ENCODE peak calls at places on chromosomes 5 and 9, in four cellular contexts. F is pancreas, K is Peyer's patch, X is colonic mucosa. R is an unnamed sample.

GRCh38 chr9:78210841-78211301 is 25.0 kb upstream of the CEP78 start:
- DNase-seq in F (no peak), K (peak; percentile 55), X (no peak), R (peak; percentile 19)

GRCh38 chr9:121559183-121559582 is 59.5 kb upstream of the GGTA1 start:
- DNase-seq in F (no peak), K (no peak), X (no peak), R (no peak)

GRCh38 chr5:76953551-76954382 is 922 bp downstream of the CRHBP start:
- DNase-seq in F (no peak), K (no peak), X (no peak), R (no peak)

GRCh38 chr5:154901276-154901675 is 36.7 kb downstream of the GEMIN5 start:
- DNase-seq in F (no peak), K (no peak), X (no peak), R (no peak)

GRCh38 chr5:142356318-142356715 is 31.5 kb upstream of the SPRY4 start:
- DNase-seq in F (no peak), K (peak; percentile 36), X (no peak), R (no peak)

GRCh38 chr5:73799401-73799972 is 173.5 kb downstream of the ARHGEF28 start:
- DNase-seq in F (no peak), K (no peak), X (no peak), R (no peak)

GRCh38 chr9:115170674-115171073 is 52.7 kb upstream of the TNC start:
- DNase-seq in F (no peak), K (no peak), X (no peak), R (no peak)

GRCh38 chr9:72489986-72490385 is 31.4 kb upstream of the TMC1 start:
- DNase-seq in F (no peak), K (no peak), X (no peak), R (no peak)

GRCh38 chr9:89422151-89422918 is 75.6 kb downstream of the SEMA4D start:
- DNase-seq in F (no peak), K (no peak), X (no peak), R (no peak)

GRCh38 chr5:172451771-172452197 is 2.5 kb downstream of the SH3PXD2B start:
- DNase-seq in F (no peak), K (peak; percentile 54), X (no peak), R (no peak)

GRCh38 chr5:63495225-63495624 is 467.0 kb downstream of the HTR1A start:
- DNase-seq in F (no peak), K (no peak), X (no peak), R (no peak)

GRCh38 chr5:73280821-73281746 is 108.1 kb downstream of the TMEM174 start:
- DNase-seq in F (peak; percentile 81), K (no peak), X (no peak), R (no peak)

GRCh38 chr5:132446621-132447020 is 44.0 kb downstream of the IRF1 start:
- DNase-seq in F (peak; percentile 70), K (peak; percentile 66), X (peak; percentile 71), R (no peak)

GRCh38 chr5:179732918-179733763 is 519 bp downstream of the MAML1 start:
- DNase-seq in F (peak; percentile 67), K (peak; percentile 60), X (peak; percentile 61), R (peak; percentile 10)

GRCh38 chr5:107539726-107540330 is 130.9 kb downstream of the EFNA5 start:
- DNase-seq in F (no peak), K (no peak), X (no peak), R (no peak)

GRCh38 chr9:14899815-14900193 is 10.4 kb downstream of the FREM1 start:
- DNase-seq in F (peak; percentile 21), K (no peak), X (no peak), R (no peak)

GRCh38 chr5:6291961-6292360 is 86.4 kb downstream of the MED10 start:
- DNase-seq in F (no peak), K (no peak), X (no peak), R (peak; percentile 36)

GRCh38 chr5:22852807-22853670 is at the start of gene CDH12:
- DNase-seq in F (no peak), K (no peak), X (no peak), R (no peak)

GRCh38 chr5:176943816-176944215 is 44.7 kb upstream of the HK3 start:
- DNase-seq in F (no peak), K (no peak), X (no peak), R (no peak)

GRCh38 chr5:38595149-38595725 is 38.8 kb upstream of the LIFR start:
- DNase-seq in F (no peak), K (no peak), X (no peak), R (no peak)

GRCh38 chr5:132445930-132446329 is 44.6 kb downstream of the IRF1 start:
- DNase-seq in F (no peak), K (no peak), X (no peak), R (no peak)

GRCh38 chr9:78187763-78188495 is 47.9 kb upstream of the CEP78 start:
- DNase-seq in F (no peak), K (no peak), X (no peak), R (no peak)

GRCh38 chr9:133280387-133280786 is 5.4 kb upstream of the ABO start:
- DNase-seq in F (no peak), K (peak; percentile 72), X (peak; percentile 73), R (no peak)

GRCh38 chr9:79447760-79448159 is 124.0 kb upstream of the TLE4 start:
- DNase-seq in F (no peak), K (no peak), X (no peak), R (no peak)

GRCh38 chr5:51598026-51598425 is 214.8 kb downstream of the ISL1 start:
- DNase-seq in F (no peak), K (no peak), X (no peak), R (no peak)

GRCh38 chr5:114174131-114174530 is 187.7 kb upstream of the KCNN2 start:
- DNase-seq in F (no peak), K (no peak), X (no peak), R (no peak)

GRCh38 chr5:122415481-122416120 is 103.6 kb downstream of the SNCAIP start:
- DNase-seq in F (peak; percentile 54), K (peak; percentile 68), X (peak; percentile 57), R (no peak)

GRCh38 chr9:127449332-127449966 is 1.8 kb downstream of the RPL12 start:
- DNase-seq in F (no peak), K (no peak), X (no peak), R (no peak)

GRCh38 chr5:178866946-178867345 is 7.2 kb downstream of the ZNF354B start:
- DNase-seq in F (no peak), K (no peak), X (no peak), R (no peak)

GRCh38 chr9:109775516-109775915 is 4.5 kb upstream of the PALM2AKAP2 start:
- DNase-seq in F (no peak), K (no peak), X (no peak), R (no peak)

GRCh38 chr9:35844628-35845301 is 15.7 kb downstream of the TMEM8B start:
- DNase-seq in F (no peak), K (peak; percentile 76), X (peak; percentile 73), R (peak; percentile 69)
- H3K4me1 ChIP-seq in F (no peaks in the 10 kb centered on the region), K (peaks cover 5% of the 10 kb centered on the region), X (peaks cover 8% of the 10 kb centered on the region), R (peaks cover 19% of the 10 kb centered on the region)

DNA sequence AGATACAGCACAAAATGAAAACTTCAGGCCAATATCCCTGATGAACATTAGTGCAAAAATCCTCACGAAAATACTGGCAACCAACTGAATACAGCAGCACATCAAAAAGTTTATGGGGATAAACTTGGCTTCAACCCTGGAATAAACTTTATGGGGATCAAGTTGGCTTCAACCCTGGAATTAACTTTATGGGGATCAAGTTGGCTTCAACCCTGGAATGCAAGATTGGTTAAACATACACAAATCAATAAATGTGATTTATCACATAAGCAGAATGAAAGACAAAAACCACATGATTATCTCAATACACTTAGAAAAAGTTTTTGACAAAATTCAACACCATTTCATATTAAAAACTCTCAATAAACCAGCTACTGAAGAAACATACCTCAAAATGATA is 213.7 kb upstream of the DMRTA1 start:
- DNase-seq in F (no peak), K (no peak), X (no peak), R (no peak)
- H3K9me3 ChIP-seq in F (no peaks in the 10 kb centered on the region), K (no peaks in the 10 kb centered on the region), X (no peaks in the 10 kb centered on the region), R (no peaks in the 10 kb centered on the region)

DNA sequence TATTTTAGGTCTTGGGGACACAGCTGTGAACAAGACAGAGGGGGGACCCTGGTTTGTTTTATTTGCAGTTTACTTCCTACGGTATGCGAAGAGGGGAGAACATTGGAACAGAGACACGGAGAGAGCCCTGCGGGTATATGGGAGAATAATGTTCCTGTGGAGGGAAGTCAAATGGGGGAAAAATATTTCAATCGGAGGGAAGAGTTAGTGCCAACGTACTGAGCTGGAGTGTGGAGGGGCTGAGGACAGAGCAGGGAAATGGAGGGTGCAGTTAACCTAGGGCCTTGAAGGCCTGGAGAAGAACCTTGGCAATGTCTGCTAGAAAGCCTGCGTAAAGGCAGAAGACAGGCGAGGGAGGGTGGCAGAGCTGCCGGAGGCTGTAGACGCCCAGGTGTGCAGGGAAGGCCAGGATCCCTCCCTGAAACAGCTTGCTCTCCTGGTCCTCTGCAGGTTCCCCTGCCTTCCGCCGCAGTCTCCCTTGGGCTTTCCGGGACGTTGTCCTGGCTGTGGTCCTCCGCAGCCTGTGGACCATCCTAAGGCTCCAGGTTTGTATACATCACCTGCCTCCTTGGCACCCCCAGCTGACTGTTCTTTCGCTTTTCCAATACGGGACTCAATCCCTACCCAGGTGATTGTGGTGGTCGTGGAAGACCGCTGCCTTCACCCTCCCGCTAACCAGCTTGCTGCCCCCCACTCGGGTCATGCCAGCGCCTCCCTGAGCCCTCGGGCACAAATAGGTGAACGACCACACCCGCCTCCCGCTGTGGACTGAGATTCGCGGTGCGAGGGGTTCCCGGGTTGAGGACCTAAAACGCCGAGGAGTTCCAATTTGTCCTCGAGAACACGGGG is 1.9 kb upstream of the RACK1 start:
- DNase-seq in F (no peak), K (no peak), X (no peak), R (no peak)
- H3K4me1 ChIP-seq in F (peaks cover 29% of the 10 kb centered on the region), K (peaks cover 9% of the 10 kb centered on the region), X (peaks cover 22% of the 10 kb centered on the region), R (peaks cover 39% of the 10 kb centered on the region)

GRCh38 chr9:101398930-101399640 is 434 bp downstream of the ZNF189 start:
- DNase-seq in F (peak; percentile 27), K (peak; percentile 69), X (peak; percentile 26), R (no peak)

GRCh38 chr9:101408374-101409078 is 9.9 kb downstream of the ZNF189 start:
- DNase-seq in F (no peak), K (no peak), X (no peak), R (no peak)

GRCh38 chr9:101400120-101400519 is 1.5 kb downstream of the ZNF189 start:
- DNase-seq in F (peak; percentile 47), K (no peak), X (no peak), R (no peak)

GRCh38 chr9:101399641-101399965 is 952 bp downstream of the ZNF189 start:
- DNase-seq in F (no peak), K (no peak), X (no peak), R (no peak)

GRCh38 chr9:101403886-101404285 is 5.2 kb downstream of the ZNF189 start:
- DNase-seq in F (no peak), K (no peak), X (no peak), R (no peak)
- H3K9me3 ChIP-seq in F (no peaks in the 10 kb centered on the region), K (peaks cover 6% of the 10 kb centered on the region), X (peaks cover 7% of the 10 kb centered on the region), R (peaks cover 8% of the 10 kb centered on the region)

R was measured in naive thymus-derived CD4-positive, alpha-beta T cell.